ENCODE peak calls at places on chromosome 13, in four cellular contexts. P is cardiac muscle cell, Z is progenitor cell of endocrine pancreas, X is hypothalamus. Y is an unnamed sample.

GRCh38 chr13:30806784-30807183 is 71.4 kb downstream of the ALOX5AP start:
- DNase-seq in Z (no peak), X (no peak), P (peak), Y (no peak)

GRCh38 chr13:70571221-70571620 is 463.0 kb upstream of the KLHL1 start:
- DNase-seq in P (no peak), X (no peak), Z (no peak), Y (no peak)

GRCh38 chr13:40762849-40763248 is 8.1 kb downstream of the MRPS31 start:
- DNase-seq in P (no peak), X (no peak), Z (no peak), Y (no peak)

GRCh38 chr13:32824671-32825070 is 191.6 kb upstream of the KL start:
- DNase-seq in P (no peak), X (no peak), Z (no peak), Y (no peak)

GRCh38 chr13:39452412-39452811 is 150.6 kb downstream of the LHFPL6 start:
- DNase-seq in P (peak), Z (no peak), X (no peak), Y (no peak)

GRCh38 chr13:97339019-97339988 is 94.7 kb upstream of the RAP2A start:
- DNase-seq in P (peak), X (no peak), Z (no peak), Y (no peak)

GRCh38 chr13:52067237-52067636 is 42.7 kb downstream of the UTP14C start:
- DNase-seq in P (peak), X (no peak), Z (no peak), Y (no peak)

GRCh38 chr13:94620286-94620896 is 18.7 kb downstream of the GPR180 start:
- DNase-seq in X (no peak), P (peak), Z (no peak), Y (peak)

GRCh38 chr13:112443191-112444000 is 67.2 kb downstream of the SPACA7 start:
- DNase-seq in Z (no peak), X (no peak), P (peak), Y (no peak)

GRCh38 chr13:29581666-29582065 is 13.8 kb downstream of the SLC7A1 start:
- DNase-seq in Z (no peak), P (no peak), X (no peak), Y (no peak)

GRCh38 chr13:99959538-99960230 is 11.9 kb downstream of the ZIC5 start:
- DNase-seq in X (no peak), P (peak), Z (no peak), Y (no peak)

GRCh38 chr13:60210510-60211065 is 46.9 kb upstream of the DIAPH3 start:
- DNase-seq in X (no peak), P (no peak), Z (no peak), Y (no peak)

GRCh38 chr13:76991432-76991795 is 467 bp upstream of the CLN5 start:
- DNase-seq in X (peak), Z (no peak), P (no peak), Y (peak)

GRCh38 chr13:35789335-35790166 is 313.1 kb upstream of the MAB21L1 start:
- DNase-seq in Z (no peak), P (peak), X (no peak), Y (peak)